ENCODE peak calls at places on chromosomes 12 and 14, in six cellular contexts. X is stimulated activated CD4-positive, alpha-beta T cell treated with anti-CD3 and anti-CD28 coated beads, Interleukin-15, amount 100 ng/mL, for 1 hour; N is Karpas-422; K is GDM1; O is nephron progenitor cell; P is G401. A is an unnamed sample.

GRCh38 chr12:40775681-40776080 is 83.4 kb downstream of the CNTN1 start:
- DNase-seq in O (no peak), K (no peak), N (no peak), P (no peak), X (no peak), A (no peak)

GRCh38 chr14:68248481-68249255 is 429.1 kb downstream of the RAD51B start:
- DNase-seq in X (no peak), N (peak), P (peak), K (peak), O (peak), A (peak)

GRCh38 chr12:57832966-57833365 is 13.6 kb downstream of the CTDSP2 start:
- DNase-seq in P (no peak), K (no peak), N (no peak), O (peak), X (no peak), A (no peak)

GRCh38 chr14:104280902-104281767 is 142.7 kb downstream of the KIF26A start:
- DNase-seq in X (no peak), N (no peak), O (peak), K (no peak), P (no peak), A (no peak)

GRCh38 chr12:112112423-112113132 is 4.0 kb upstream of the NAA25 start:
- DNase-seq in P (peak), X (no peak), N (no peak), K (no peak), O (no peak), A (no peak)

GRCh38 chr12:53324113-53324778 is 2.8 kb upstream of the AAAS start:
- DNase-seq in O (peak), P (no peak), N (peak), X (peak), K (peak), A (peak)

GRCh38 chr12:30696486-30696885 is 817 bp upstream of the IPO8 start:
- DNase-seq in O (no peak), X (no peak), N (no peak), K (no peak), P (no peak), A (no peak)

GRCh38 chr14:69090187-69090789 is 62.6 kb downstream of the DCAF5 start:
- DNase-seq in O (no peak), K (peak), X (no peak), P (peak), N (peak), A (peak)

GRCh38 chr12:17361224-17361623 is 728.8 kb downstream of the RERGL start:
- DNase-seq in N (no peak), P (no peak), X (no peak), K (no peak), O (no peak), A (no peak)

GRCh38 chr12:47408171-47408871 is 297.5 kb downstream of the RPAP3 start:
- DNase-seq in N (peak), X (no peak), O (no peak), P (no peak), K (no peak), A (no peak)

GRCh38 chr14:75274899-75275569 is 3.6 kb upstream of the FOS start:
- DNase-seq in X (no peak), K (peak), O (no peak), N (no peak), P (no peak), A (peak)

GRCh38 chr12:131264625-131265024 is 310.9 kb downstream of the ADGRD1 start:
- DNase-seq in K (no peak), O (no peak), P (peak), N (no peak), X (no peak), A (no peak)

GRCh38 chr14:95774265-95775160 is 60.6 kb upstream of the TCL1A start:
- DNase-seq in N (peak), P (peak), O (peak), K (no peak), X (peak), A (peak)

GRCh38 chr12:63889236-63889635 is 44.7 kb downstream of the SRGAP1 start:
- DNase-seq in O (no peak), N (no peak), X (no peak), K (no peak), P (no peak), A (no peak)

GRCh38 chr12:30905483-30906009 is 21.0 kb upstream of the TSPAN11 start:
- DNase-seq in O (no peak), P (no peak), X (no peak), K (no peak), N (peak), A (no peak)

GRCh38 chr12:60172266-60172665 is 576.4 kb downstream of the SLC16A7 start:
- DNase-seq in N (no peak), O (no peak), K (no peak), P (no peak), X (no peak), A (no peak)

GRCh38 chr12:107484941-107485340 is 200.7 kb upstream of the PWP1 start:
- DNase-seq in X (no peak), P (no peak), O (no peak), K (no peak), N (no peak), A (no peak)

GRCh38 chr12:54853933-54854538 is at the start of gene MUCL1:
- DNase-seq in X (peak), K (peak), P (peak), O (peak), N (peak), A (peak)

GRCh38 chr12:16184691-16185090 is 92.8 kb downstream of the SLC15A5 start:
- DNase-seq in O (no peak), N (no peak), X (no peak), P (no peak), K (no peak), A (no peak)

A was measured in AML-193.